ENCODE peak calls at places on chromosomes 7 and 10, in nine cellular contexts. I is iPS-NIHi11; X is GM04504; L is glomerular endothelial cell; M is effector memory CD8-positive, alpha-beta T cell; Z is foreskin fibroblast; P is activated naive CD4-positive, alpha-beta T cell treated with Interleukin-2 at 50 U/mL for 16 hours; A is HCT116; D is IMR-90. R is an unnamed sample.
A peak's percentile ranks its signal among the peaks of the same experiment; 100 is the strongest.

GRCh38 chr7:19024261-19024660 is 93.2 kb downstream of the TWIST1 start:
- DNase-seq in I (no peak), X (peak; percentile 36), L (no peak), M (no peak), Z (peak; percentile 58), P (no peak), A (no peak), D (peak; percentile 85), R (no peak)

GRCh38 chr10:53314856-53315255 is 542.3 kb upstream of the MBL2 start:
- DNase-seq in I (peak; percentile 14), X (peak; percentile 22), L (peak; percentile 77), M (no peak), Z (peak; percentile 72), P (no peak), A (no peak), D (peak; percentile 94), R (no peak)

GRCh38 chr10:47261121-47261520 is 38.9 kb upstream of the GDF10 start:
- DNase-seq in I (no peak), X (no peak), L (no peak), M (no peak), Z (no peak), P (peak; percentile 21), A (no peak), D (no peak), R (no peak)

GRCh38 chr7:38839846-38840245 is 69.1 kb downstream of the VPS41 start:
- DNase-seq in I (no peak), X (no peak), L (no peak), M (no peak), Z (no peak), P (no peak), A (no peak), D (peak; percentile 36), R (no peak)

GRCh38 chr7:151565541-151565940 is 45.8 kb upstream of the RHEB start:
- DNase-seq in I (no peak), X (peak; percentile 17), L (no peak), M (no peak), Z (no peak), P (no peak), A (no peak), D (peak; percentile 41), R (no peak)

GRCh38 chr10:87864497-87865059 is 1.2 kb downstream of the PTEN start:
- DNase-seq in I (no peak), X (no peak), L (no peak), M (no peak), Z (no peak), P (no peak), A (no peak), D (no peak), R (no peak)

GRCh38 chr10:105266966-105267539 is 626.0 kb downstream of the SORCS3 start:
- DNase-seq in I (no peak), X (no peak), L (no peak), M (no peak), Z (no peak), P (no peak), A (no peak), D (no peak), R (no peak)

GRCh38 chr10:21533577-21534475 is at the start of gene MLLT10:
- DNase-seq in I (peak; percentile 91), X (peak; percentile 90), L (no peak), M (peak; percentile 88), Z (peak; percentile 99), P (peak; percentile 92), A (peak; percentile 81), D (peak; percentile 94), R (peak; percentile 56)

GRCh38 chr7:51129527-51130472 is 186.8 kb downstream of the COBL start:
- DNase-seq in I (no peak), X (no peak), L (no peak), M (no peak), Z (no peak), P (no peak), A (no peak), D (no peak), R (no peak)

GRCh38 chr10:91163709-91164474 is 56.6 kb upstream of the PCGF5 start:
- DNase-seq in I (peak; percentile 33), X (peak; percentile 55), L (no peak), M (peak; percentile 55), Z (peak; percentile 97), P (peak; percentile 79), A (peak; percentile 15), D (peak; percentile 93), R (no peak)

GRCh38 chr7:94444808-94445207 is 50.1 kb downstream of the COL1A2 start:
- DNase-seq in I (no peak), X (no peak), L (no peak), M (no peak), Z (no peak), P (no peak), A (no peak), D (no peak), R (no peak)

GRCh38 chr10:97915761-97916160 is 66.1 kb downstream of the GOLGA7B start:
- DNase-seq in I (no peak), X (no peak), L (no peak), M (no peak), Z (no peak), P (no peak), A (no peak), D (no peak), R (no peak)

GRCh38 chr10:117256910-117257309 is 16.0 kb downstream of the SLC18A2 start:
- DNase-seq in I (no peak), X (no peak), L (no peak), M (no peak), Z (no peak), P (no peak), A (no peak), D (no peak), R (no peak)

GRCh38 chr10:91410638-91411367 is 659 bp downstream of the HECTD2 start:
- DNase-seq in I (peak; percentile 64), X (no peak), L (no peak), M (no peak), Z (peak; percentile 47), P (peak; percentile 36), A (no peak), D (peak; percentile 63), R (no peak)

GRCh38 chr10:49398000-49398861 is 2.3 kb upstream of the DRGX start:
- DNase-seq in I (peak; percentile 85), X (peak; percentile 8), L (no peak), M (peak; percentile 51), Z (peak; percentile 75), P (peak; percentile 62), A (no peak), D (peak; percentile 28), R (no peak)

GRCh38 chr10:132974249-132974796 is 32.0 kb upstream of the CFAP46 start:
- DNase-seq in I (peak; percentile 19), X (no peak), L (no peak), M (no peak), Z (no peak), P (no peak), A (no peak), D (no peak), R (no peak)

GRCh38 chr10:74177140-74177677 is 26.2 kb downstream of the ADK start:
- DNase-seq in I (peak; percentile 19), X (no peak), L (no peak), M (peak; percentile 13), Z (peak; percentile 70), P (peak; percentile 63), A (no peak), D (peak; percentile 17), R (no peak)

GRCh38 chr10:112335866-112336265 is 38.0 kb upstream of the ACSL5 start:
- DNase-seq in I (no peak), X (no peak), L (no peak), M (no peak), Z (no peak), P (no peak), A (no peak), D (no peak), R (no peak)

GRCh38 chr7:47720141-47720906 is 138.4 kb upstream of the TNS3 start:
- DNase-seq in I (no peak), X (peak; percentile 75), L (no peak), M (no peak), Z (peak; percentile 88), P (no peak), A (no peak), D (peak; percentile 86), R (no peak)

GRCh38 chr7:81684513-81685262 is 85.2 kb downstream of the HGF start:
- DNase-seq in I (peak; percentile 35), X (peak; percentile 100), L (peak; percentile 92), M (no peak), Z (peak; percentile 100), P (no peak), A (peak; percentile 95), D (peak; percentile 100), R (peak; percentile 96)

GRCh38 chr10:97058521-97058920 is 127.2 kb downstream of the SLIT1 start:
- DNase-seq in I (no peak), X (no peak), L (no peak), M (no peak), Z (no peak), P (no peak), A (no peak), D (no peak), R (no peak)

GRCh38 chr7:46189255-46189790 is 268.3 kb upstream of the IGFBP3 start:
- DNase-seq in I (no peak), X (no peak), L (no peak), M (no peak), Z (no peak), P (no peak), A (no peak), D (peak; percentile 27), R (no peak)

GRCh38 chr10:13120786-13121499 is 21.0 kb downstream of the OPTN start:
- DNase-seq in I (no peak), X (no peak), L (no peak), M (no peak), Z (no peak), P (no peak), A (no peak), D (no peak), R (no peak)

GRCh38 chr7:2787251-2787968 is 56.7 kb downstream of the GNA12 start:
- DNase-seq in I (no peak), X (no peak), L (no peak), M (no peak), Z (no peak), P (no peak), A (no peak), D (no peak), R (no peak)

GRCh38 chr10:9625266-9625776 is 1392.4 kb upstream of the CELF2 start:
- DNase-seq in I (no peak), X (no peak), L (no peak), M (no peak), Z (peak; percentile 26), P (no peak), A (no peak), D (peak; percentile 91), R (no peak)

GRCh38 chr7:85464042-85464651 is 277.3 kb upstream of the SEMA3D start:
- DNase-seq in I (no peak), X (no peak), L (no peak), M (no peak), Z (peak; percentile 8), P (no peak), A (no peak), D (no peak), R (no peak)

GRCh38 chr7:4830176-4830575 is 31.7 kb downstream of the PAPOLB start:
- DNase-seq in I (peak; percentile 83), X (peak; percentile 22), L (peak; percentile 25), M (peak; percentile 36), Z (peak; percentile 74), P (peak; percentile 40), A (peak; percentile 41), D (peak; percentile 57), R (no peak)

GRCh38 chr10:99292159-99292558 is 37.0 kb upstream of the CNNM1 start:
- DNase-seq in I (no peak), X (peak; percentile 62), L (no peak), M (no peak), Z (peak; percentile 89), P (no peak), A (no peak), D (peak; percentile 67), R (no peak)

GRCh38 chr7:78073470-78074382 is 275.2 kb downstream of the PHTF2 start:
- DNase-seq in I (no peak), X (no peak), L (no peak), M (no peak), Z (no peak), P (no peak), A (no peak), D (no peak), R (no peak)

R was measured in COLO829.